ENCODE peak calls at places on chromosomes 5 and 9, in seven cellular contexts. G is ELR; K is heart right ventricle; D is ovary; L is heart left ventricle; Z is NCI-H774; B is stimulated activated CD4-positive, alpha-beta T cell treated with anti-CD3 and anti-CD28 coated beads, Interleukin-4, amount 100 ng/mL, for 4 hours. F is an unnamed sample.

GRCh38 chr9:16575142-16575877 is 295.2 kb downstream of the BNC2 start:
- DNase-seq in G (peak; percentile 8), Z (no peak), K (no peak), B (no peak), L (no peak), D (no peak), F (no peak)

GRCh38 chr5:32989815-32990214 is 278.7 kb downstream of the NPR3 start:
- DNase-seq in B (no peak), L (no peak), Z (no peak), G (no peak), K (no peak), D (no peak), F (no peak)

GRCh38 chr9:127168756-127169506 is 46.5 kb upstream of the ANGPTL2 start:
- DNase-seq in Z (no peak), D (no peak), K (no peak), B (no peak), G (no peak), L (no peak), F (no peak)

GRCh38 chr5:31901807-31902530 is 263.0 kb downstream of the PDZD2 start:
- DNase-seq in L (no peak), D (no peak), G (peak; percentile 64), K (no peak), B (no peak), Z (no peak), F (no peak)

GRCh38 chr5:178236685-178237084 is 4.1 kb upstream of the PHYKPL start:
- DNase-seq in D (no peak), G (no peak), Z (no peak), K (no peak), B (no peak), L (peak; percentile 77), F (no peak)

GRCh38 chr5:53038196-53038847 is 49.2 kb downstream of the ITGA2 start:
- DNase-seq in K (no peak), L (peak; percentile 60), B (no peak), Z (no peak), G (peak; percentile 37), D (no peak), F (no peak)

GRCh38 chr5:158074992-158075769 is 216.2 kb upstream of the CLINT1 start:
- DNase-seq in L (peak; percentile 34), K (peak; percentile 28), Z (peak; percentile 58), G (peak; percentile 60), D (peak; percentile 55), B (peak; percentile 19), F (peak; percentile 51)

GRCh38 chr5:32030686-32031478 is 143.2 kb downstream of the GOLPH3 start:
- DNase-seq in G (peak; percentile 75), D (no peak), L (no peak), Z (no peak), K (no peak), B (no peak), F (no peak)

GRCh38 chr5:143187495-143187894 is 216.0 kb downstream of the NR3C1 start:
- DNase-seq in G (no peak), Z (no peak), K (no peak), L (no peak), B (no peak), D (no peak), F (no peak)

GRCh38 chr5:923473-923873 is 30.8 kb downstream of the TRIP13 start:
- DNase-seq in K (peak; percentile 88), G (peak; percentile 80), D (peak; percentile 73), L (peak; percentile 84), Z (peak; percentile 79), B (peak; percentile 71), F (peak; percentile 55)

GRCh38 chr9:104810421-104811339 is 46.8 kb downstream of the NIPSNAP3B start:
- DNase-seq in L (no peak), K (no peak), G (peak; percentile 49), D (no peak), Z (no peak), B (no peak), F (peak; percentile 63)

GRCh38 chr5:1402611-1403255 is 42.5 kb downstream of the SLC6A3 start:
- DNase-seq in L (no peak), B (no peak), K (no peak), G (no peak), Z (no peak), D (peak; percentile 7), F (no peak)

GRCh38 chr9:136645903-136646754 is 16.6 kb upstream of the EGFL7 start:
- DNase-seq in G (no peak), K (peak; percentile 86), Z (no peak), L (peak; percentile 88), B (no peak), D (no peak), F (no peak)

GRCh38 chr5:138754699-138755057 is 1.5 kb downstream of the CTNNA1 start:
- DNase-seq in K (no peak), G (peak; percentile 68), Z (no peak), L (no peak), B (no peak), D (no peak), F (peak; percentile 73)

GRCh38 chr5:112878760-112879159 is 17.7 kb downstream of the SRP19 start:
- DNase-seq in L (no peak), K (no peak), D (no peak), G (peak; percentile 24), B (no peak), Z (no peak), F (peak; percentile 71)

GRCh38 chr9:82115900-82116299 is 127.3 kb downstream of the SPATA31D1 start:
- DNase-seq in Z (no peak), K (no peak), G (no peak), D (no peak), L (no peak), B (no peak), F (no peak)

GRCh38 chr9:135850737-135851136 is 56.6 kb downstream of the CAMSAP1 start:
- DNase-seq in K (no peak), D (no peak), B (no peak), Z (no peak), L (no peak), G (no peak), F (peak; percentile 44)

GRCh38 chr9:130995399-130995941 is 13.5 kb upstream of the LAMC3 start:
- DNase-seq in K (no peak), B (no peak), D (no peak), L (peak; percentile 50), G (peak; percentile 50), Z (no peak), F (peak; percentile 46)

GRCh38 chr5:132831095-132831860 is 831 bp upstream of the SHROOM1 start:
- DNase-seq in D (no peak), L (no peak), K (no peak), B (no peak), Z (no peak), G (no peak), F (no peak)

GRCh38 chr9:15531380-15531779 is 20.6 kb upstream of the PSIP1 start:
- DNase-seq in D (no peak), L (no peak), K (no peak), B (no peak), G (no peak), Z (no peak), F (no peak)